ENCODE peak calls at places on chromosomes 1 and 21, in six cellular contexts. E is NCI-H1092, D is non-pigmented ciliary epithelial cell, Z is activated gamma-delta T cell treated with Interleukin-2 at 50 U/mL for 16 hours, B is HEK293T, P is MM.1S. F is an unnamed sample.

GRCh38 chr1:2991753-2992495 is 29.3 kb upstream of the ACTRT2 start:
- DNase-seq in E (no peak), D (no peak), Z (no peak), B (no peak), P (no peak), F (no peak)

GRCh38 chr1:54579337-54579781 is 31.3 kb downstream of the ACOT11 start:
- DNase-seq in E (no peak), D (no peak), Z (no peak), B (no peak), P (no peak), F (no peak)

GRCh38 chr1:230787471-230787870 is 40.3 kb downstream of the CAPN9 start:
- DNase-seq in E (no peak), D (no peak), Z (no peak), B (no peak), P (no peak), F (no peak)

GRCh38 chr1:60970081-60970509 is 112.3 kb upstream of the NFIA start:
- DNase-seq in E (peak), D (no peak), Z (no peak), B (peak), P (no peak), F (peak)

GRCh38 chr1:183039985-183040447 is 16.8 kb downstream of the LAMC1 start:
- DNase-seq in E (no peak), D (peak), Z (no peak), B (no peak), P (no peak), F (peak)

GRCh38 chr1:44707959-44708831 is 22.8 kb downstream of the RNU5D-1 start:
- DNase-seq in E (no peak), D (no peak), Z (no peak), B (peak), P (peak), F (peak)

GRCh38 chr1:225849905-225850304 is 32.3 kb downstream of the TMEM63A start:
- DNase-seq in E (no peak), D (no peak), Z (peak), B (no peak), P (no peak), F (peak)

GRCh38 chr1:244361764-244362473 is 89.8 kb downstream of the ADSS2 start:
- DNase-seq in E (no peak), D (peak), Z (no peak), B (no peak), P (no peak), F (no peak)

GRCh38 chr21:25031750-25032149 is 575.5 kb downstream of the MRPL39 start:
- DNase-seq in E (no peak), D (no peak), Z (no peak), B (no peak), P (no peak), F (no peak)

GRCh38 chr1:1164701-1165451 is 8.8 kb upstream of the TTLL10 start:
- DNase-seq in E (no peak), D (no peak), Z (no peak), B (no peak), P (no peak), F (no peak)

GRCh38 chr1:116945421-116945820 is 35.7 kb downstream of the PTGFRN start:
- DNase-seq in E (no peak), D (no peak), Z (no peak), B (no peak), P (no peak), F (no peak)

GRCh38 chr1:2956571-2956970 is 64.7 kb upstream of the ACTRT2 start:
- DNase-seq in E (no peak), D (no peak), Z (no peak), B (no peak), P (no peak), F (no peak)

GRCh38 chr21:14991957-14992356 is 72.8 kb downstream of the NRIP1 start:
- DNase-seq in E (no peak), D (no peak), Z (no peak), B (no peak), P (no peak), F (no peak)

GRCh38 chr1:245091818-245092637 is 62.8 kb upstream of the KIF26B start:
- DNase-seq in E (no peak), D (peak), Z (no peak), B (no peak), P (no peak), F (no peak)

GRCh38 chr1:236997882-236998281 is 6.4 kb downstream of the MT1HL1 start:
- DNase-seq in E (peak), D (no peak), Z (no peak), B (no peak), P (no peak), F (no peak)

GRCh38 chr21:45317401-45318145 is 29.9 kb upstream of the POFUT2 start:
- DNase-seq in E (no peak), D (no peak), Z (no peak), B (no peak), P (no peak), F (peak)

GRCh38 chr1:110593905-110594304 is 12.3 kb downstream of the KCNA2 start:
- DNase-seq in E (no peak), D (no peak), Z (no peak), B (no peak), P (no peak), F (no peak)

GRCh38 chr21:41069305-41069642 is 98.7 kb upstream of the BACE2 start:
- DNase-seq in E (no peak), D (no peak), Z (no peak), B (no peak), P (no peak), F (no peak)

GRCh38 chr1:201299968-201300367 is 16.7 kb downstream of the PKP1 start:
- DNase-seq in E (no peak), D (no peak), Z (no peak), B (no peak), P (no peak), F (peak)

GRCh38 chr1:32767156-32767555 is 50.0 kb downstream of the YARS1 start:
- DNase-seq in E (no peak), D (no peak), Z (no peak), B (no peak), P (no peak), F (no peak)

GRCh38 chr1:205312866-205313680 is 8.5 kb downstream of the NUAK2 start:
- DNase-seq in E (no peak), D (no peak), Z (peak), B (no peak), P (peak), F (no peak)

GRCh38 chr1:19981507-19982312 is 2.3 kb upstream of the PLA2G2A start:
- DNase-seq in E (no peak), D (no peak), Z (no peak), B (no peak), P (no peak), F (no peak)